ENCODE peak calls at places on chromosomes 2 and 18, in six cellular contexts. One of them, this sample, is unnamed.

GRCh38 chr2:226911932-226912331 is 76.1 kb downstream of the RHBDD1 start:
- DNase-seq in A549: no peak
- DNase-seq in adrenal gland: no peak
- DNase-seq in thoracic aorta: no peak
- DNase-seq in fibroblast of mammary gland: peak; percentile 79
- DNase-seq in heart left ventricle: no peak
- DNase-seq in this sample: peak; percentile 62

GRCh38 chr2:74385396-74385795 is 5.3 kb upstream of the DCTN1 start:
- DNase-seq in A549: no peak
- DNase-seq in adrenal gland: no peak
- DNase-seq in thoracic aorta: no peak
- DNase-seq in fibroblast of mammary gland: peak; percentile 30
- DNase-seq in heart left ventricle: no peak
- DNase-seq in this sample: no peak

GRCh38 chr2:147945660-147946059 is 74.9 kb downstream of the ORC4 start:
- DNase-seq in A549: no peak
- DNase-seq in adrenal gland: no peak
- DNase-seq in thoracic aorta: no peak
- DNase-seq in fibroblast of mammary gland: peak; percentile 10
- DNase-seq in heart left ventricle: no peak
- DNase-seq in this sample: peak; percentile 56

GRCh38 chr2:190407662-190408537 is at the start of gene MFSD6:
- DNase-seq in A549: peak; percentile 32
- DNase-seq in adrenal gland: peak; percentile 48
- DNase-seq in thoracic aorta: no peak
- DNase-seq in fibroblast of mammary gland: no peak
- DNase-seq in heart left ventricle: peak; percentile 67
- DNase-seq in this sample: no peak

GRCh38 chr2:14524803-14525080 is 107.8 kb upstream of the LRATD1 start:
- DNase-seq in A549: no peak
- DNase-seq in adrenal gland: no peak
- DNase-seq in thoracic aorta: no peak
- DNase-seq in fibroblast of mammary gland: peak; percentile 39
- DNase-seq in heart left ventricle: no peak
- DNase-seq in this sample: no peak

GRCh38 chr2:79824086-79824786 is 311.4 kb downstream of the CTNNA2 start:
- DNase-seq in A549: no peak
- DNase-seq in adrenal gland: no peak
- DNase-seq in thoracic aorta: no peak
- DNase-seq in fibroblast of mammary gland: peak; percentile 40
- DNase-seq in heart left ventricle: no peak
- DNase-seq in this sample: no peak

GRCh38 chr18:44830551-44830950 is 149.9 kb downstream of the SETBP1 start:
- DNase-seq in A549: no peak
- DNase-seq in adrenal gland: no peak
- DNase-seq in thoracic aorta: no peak
- DNase-seq in fibroblast of mammary gland: no peak
- DNase-seq in heart left ventricle: no peak
- DNase-seq in this sample: no peak

GRCh38 chr18:79624356-79624961 is 55.1 kb upstream of the CTDP1 start:
- DNase-seq in A549: no peak
- DNase-seq in adrenal gland: peak; percentile 13
- DNase-seq in thoracic aorta: no peak
- DNase-seq in fibroblast of mammary gland: no peak
- DNase-seq in heart left ventricle: no peak
- DNase-seq in this sample: no peak

GRCh38 chr18:79526468-79527460 is 131.0 kb downstream of the NFATC1 start:
- DNase-seq in A549: no peak
- DNase-seq in adrenal gland: no peak
- DNase-seq in thoracic aorta: no peak
- DNase-seq in fibroblast of mammary gland: no peak
- DNase-seq in heart left ventricle: peak; percentile 49
- DNase-seq in this sample: no peak

GRCh38 chr18:58881469-58881868 is 16.8 kb downstream of the ZNF532 start:
- DNase-seq in A549: no peak
- DNase-seq in adrenal gland: no peak
- DNase-seq in thoracic aorta: no peak
- DNase-seq in fibroblast of mammary gland: no peak
- DNase-seq in heart left ventricle: no peak
- DNase-seq in this sample: no peak

GRCh38 chr2:58634653-58635347 is 393.7 kb upstream of the FANCL start:
- DNase-seq in A549: no peak
- DNase-seq in adrenal gland: no peak
- DNase-seq in thoracic aorta: no peak
- DNase-seq in fibroblast of mammary gland: peak; percentile 29
- DNase-seq in heart left ventricle: no peak
- DNase-seq in this sample: peak; percentile 55

GRCh38 chr2:154439156-154439555 is 259.3 kb upstream of the KCNJ3 start:
- DNase-seq in A549: no peak
- DNase-seq in adrenal gland: no peak
- DNase-seq in thoracic aorta: no peak
- DNase-seq in fibroblast of mammary gland: no peak
- DNase-seq in heart left ventricle: no peak
- DNase-seq in this sample: no peak
- TF ChIP-seq CTCF in A549: peak; percentile 44
- TF ChIP-seq CTCF in adrenal gland: no peak
- TF ChIP-seq CTCF in thoracic aorta: no peak
- TF ChIP-seq CTCF in fibroblast of mammary gland: peak; percentile 20
- TF ChIP-seq CTCF in heart left ventricle: no peak
- TF ChIP-seq CTCF in this sample: no peak

GRCh38 chr2:202910687-202911086 is 786 bp downstream of the WDR12 start:
- DNase-seq in A549: no peak
- DNase-seq in adrenal gland: no peak
- DNase-seq in thoracic aorta: no peak
- DNase-seq in fibroblast of mammary gland: no peak
- DNase-seq in heart left ventricle: no peak
- DNase-seq in this sample: no peak
- H3K4me3 ChIP-seq in A549: peak overlapping the region; percentile 84
- H3K4me3 ChIP-seq in adrenal gland: peak overlapping the region; percentile 88
- H3K4me3 ChIP-seq in thoracic aorta: peak overlapping the region; percentile 82
- H3K4me3 ChIP-seq in fibroblast of mammary gland: peak overlapping the region; percentile 100
- H3K4me3 ChIP-seq in heart left ventricle: peak overlapping the region; percentile 66
- H3K4me3 ChIP-seq in this sample: peak overlapping the region; percentile 73

GRCh38 chr18:8424917-8425725 is 184.1 kb upstream of the RAB12 start:
- DNase-seq in A549: no peak
- DNase-seq in adrenal gland: peak; percentile 80
- DNase-seq in thoracic aorta: no peak
- DNase-seq in fibroblast of mammary gland: peak; percentile 34
- DNase-seq in heart left ventricle: no peak
- DNase-seq in this sample: peak; percentile 27

GRCh38 chr18:8424481-8424880 is 184.8 kb upstream of the RAB12 start:
- DNase-seq in A549: no peak
- DNase-seq in adrenal gland: no peak
- DNase-seq in thoracic aorta: no peak
- DNase-seq in fibroblast of mammary gland: no peak
- DNase-seq in heart left ventricle: no peak
- DNase-seq in this sample: peak; percentile 26

GRCh38 chr18:8427339-8427738 is 181.9 kb upstream of the RAB12 start:
- DNase-seq in A549: no peak
- DNase-seq in adrenal gland: no peak
- DNase-seq in thoracic aorta: no peak
- DNase-seq in fibroblast of mammary gland: no peak
- DNase-seq in heart left ventricle: no peak
- DNase-seq in this sample: no peak

GRCh38 chr18:8428951-8429350 is 180.3 kb upstream of the RAB12 start:
- DNase-seq in A549: no peak
- DNase-seq in adrenal gland: no peak
- DNase-seq in thoracic aorta: no peak
- DNase-seq in fibroblast of mammary gland: no peak
- DNase-seq in heart left ventricle: no peak
- DNase-seq in this sample: no peak

GRCh38 chr18:8426401-8426800 is 182.8 kb upstream of the RAB12 start:
- DNase-seq in A549: no peak
- DNase-seq in adrenal gland: no peak
- DNase-seq in thoracic aorta: no peak
- DNase-seq in fibroblast of mammary gland: no peak
- DNase-seq in heart left ventricle: no peak
- DNase-seq in this sample: no peak
- TF ChIP-seq CTCF in A549: peak; percentile 9
- TF ChIP-seq CTCF in adrenal gland: no peak
- TF ChIP-seq CTCF in thoracic aorta: no peak
- TF ChIP-seq CTCF in fibroblast of mammary gland: peak; percentile 7
- TF ChIP-seq CTCF in heart left ventricle: no peak
- TF ChIP-seq CTCF in this sample: peak; percentile 46

GRCh38 chr2:45643543-45644542 is 7.6 kb upstream of the PRKCE start:
- DNase-seq in A549: peak; percentile 90
- DNase-seq in adrenal gland: peak; percentile 48
- DNase-seq in thoracic aorta: no peak
- DNase-seq in fibroblast of mammary gland: peak; percentile 35
- DNase-seq in heart left ventricle: peak; percentile 68
- DNase-seq in this sample: peak; percentile 53

GRCh38 chr2:45646289-45646688 is 5.2 kb upstream of the PRKCE start:
- DNase-seq in A549: no peak
- DNase-seq in adrenal gland: no peak
- DNase-seq in thoracic aorta: no peak
- DNase-seq in fibroblast of mammary gland: no peak
- DNase-seq in heart left ventricle: no peak
- DNase-seq in this sample: no peak

GRCh38 chr2:45647346-45647745 is 4.1 kb upstream of the PRKCE start:
- DNase-seq in A549: no peak
- DNase-seq in adrenal gland: no peak
- DNase-seq in thoracic aorta: no peak
- DNase-seq in fibroblast of mammary gland: no peak
- DNase-seq in heart left ventricle: no peak
- DNase-seq in this sample: no peak

GRCh38 chr2:45640575-45640974 is 10.9 kb upstream of the PRKCE start:
- DNase-seq in A549: no peak
- DNase-seq in adrenal gland: no peak
- DNase-seq in thoracic aorta: no peak
- DNase-seq in fibroblast of mammary gland: no peak
- DNase-seq in heart left ventricle: no peak
- DNase-seq in this sample: no peak

DNA sequence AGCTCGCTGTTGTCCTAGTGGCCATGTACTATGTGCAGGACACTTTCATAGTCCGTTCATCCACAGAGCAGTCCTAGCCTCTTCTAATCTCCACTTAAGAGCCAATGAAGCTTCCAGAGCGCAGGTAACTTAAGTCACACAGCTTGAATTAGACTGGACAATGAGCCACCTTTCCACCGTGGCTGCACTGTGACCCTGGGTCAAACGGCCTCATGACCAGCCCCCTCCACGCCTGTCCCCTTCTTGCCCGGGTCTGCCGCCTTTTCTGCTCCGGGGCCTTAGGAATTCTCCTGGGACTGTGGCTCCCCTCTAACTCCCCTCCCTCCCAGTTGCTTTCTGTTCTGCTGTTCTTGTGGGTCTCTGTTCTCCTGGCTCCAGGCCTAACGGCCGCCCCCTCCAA is 8.4 kb upstream of the PRKCE start:
- DNase-seq in A549: no peak
- DNase-seq in adrenal gland: no peak
- DNase-seq in thoracic aorta: no peak
- DNase-seq in fibroblast of mammary gland: no peak
- DNase-seq in heart left ventricle: no peak
- DNase-seq in this sample: peak; percentile 15
- H3K4me3 ChIP-seq in A549: peak overlapping the region; percentile 63
- H3K4me3 ChIP-seq in adrenal gland: peak overlapping the region; percentile 69
- H3K4me3 ChIP-seq in thoracic aorta: peak overlapping the region; percentile 68
- H3K4me3 ChIP-seq in fibroblast of mammary gland: peak overlapping the region; percentile 56
- H3K4me3 ChIP-seq in heart left ventricle: peak overlapping the region; percentile 64
- H3K4me3 ChIP-seq in this sample: peak overlapping the region; percentile 73

DNA sequence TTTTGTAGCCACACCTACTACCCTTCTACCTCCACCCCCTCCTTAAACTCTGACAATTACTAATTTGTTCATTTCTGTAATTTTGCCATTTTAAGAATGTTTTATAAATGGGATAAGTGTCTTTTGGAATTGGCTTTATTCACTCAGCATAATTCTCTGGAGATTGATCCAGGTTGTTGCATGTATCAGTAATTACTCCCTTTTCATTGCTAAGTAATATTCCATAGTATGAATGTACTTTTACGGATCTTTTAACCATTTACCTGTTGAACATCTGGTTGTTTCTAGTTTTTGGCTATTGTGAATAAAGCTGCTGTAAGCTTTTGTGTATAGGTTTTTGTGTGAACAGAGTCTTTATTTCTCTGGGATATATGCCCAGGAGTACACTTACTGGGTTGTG is 4.1 kb downstream of the GALNT1 start:
- DNase-seq in A549: no peak
- DNase-seq in adrenal gland: no peak
- DNase-seq in thoracic aorta: no peak
- DNase-seq in fibroblast of mammary gland: no peak
- DNase-seq in heart left ventricle: no peak
- DNase-seq in this sample: no peak
- TF ChIP-seq CTCF in A549: no peak
- TF ChIP-seq CTCF in adrenal gland: no peak
- TF ChIP-seq CTCF in thoracic aorta: no peak
- TF ChIP-seq CTCF in fibroblast of mammary gland: no peak
- TF ChIP-seq CTCF in heart left ventricle: no peak
- TF ChIP-seq CTCF in this sample: no peak

This sample was measured in choroid plexus epithelial cell.